ENCODE peak calls at places on chromosomes 2 and 18, in five cellular contexts. F is mesenteric fat pad, R is right cardiac atrium, Z is SJSA1, C is astrocyte of the cerebellum. Q is an unnamed sample.

GRCh38 chr2:179440642-179441251 is 176.1 kb upstream of the SESTD1 start:
- DNase-seq in F (no peak), R (no peak), Z (peak), C (peak), Q (no peak)

GRCh38 chr18:37640504-37640903 is 74.9 kb upstream of the CELF4 start:
- DNase-seq in F (no peak), R (no peak), Z (no peak), C (no peak), Q (no peak)

GRCh38 chr2:241003830-241004564 is 5.6 kb downstream of the SNED1 start:
- DNase-seq in F (no peak), R (no peak), Z (no peak), C (no peak), Q (no peak)

GRCh38 chr2:98476192-98476868 is 31.7 kb downstream of the INPP4A start:
- DNase-seq in F (peak), R (no peak), Z (no peak), C (no peak), Q (no peak)

GRCh38 chr2:219633276-219634065 is 6.0 kb downstream of the SLC4A3 start:
- DNase-seq in F (peak), R (no peak), Z (no peak), C (no peak), Q (no peak)

GRCh38 chr2:239775623-239776440 is 249.3 kb downstream of the NDUFA10 start:
- DNase-seq in F (no peak), R (no peak), Z (peak), C (no peak), Q (no peak)

GRCh38 chr2:164703915-164704706 is 82.8 kb upstream of the GRB14 start:
- DNase-seq in F (no peak), R (no peak), Z (no peak), C (no peak), Q (no peak)

GRCh38 chr18:42909095-42909494 is 206.4 kb downstream of the RIT2 start:
- DNase-seq in F (no peak), R (no peak), Z (no peak), C (no peak), Q (no peak)

GRCh38 chr18:3526421-3527354 is 76.7 kb downstream of the TGIF1 start:
- DNase-seq in F (no peak), R (no peak), Z (no peak), C (no peak), Q (no peak)

GRCh38 chr2:96815326-96816126 is 542 bp upstream of the CNNM3 start:
- DNase-seq in F (no peak), R (no peak), Z (peak), C (no peak), Q (peak)

GRCh38 chr2:74917702-74918619 is 40.5 kb upstream of the POLE4 start:
- DNase-seq in F (no peak), R (no peak), Z (peak), C (no peak), Q (peak)

GRCh38 chr2:174929786-174930185 is 75.4 kb downstream of the CHN1 start:
- DNase-seq in F (no peak), R (no peak), Z (no peak), C (no peak), Q (no peak)

GRCh38 chr2:85390941-85391669 is 19.1 kb downstream of the CAPG start:
- DNase-seq in F (no peak), R (peak), Z (no peak), C (no peak), Q (no peak)

GRCh38 chr2:144152817-144153271 is 367.1 kb downstream of the ZEB2 start:
- DNase-seq in F (no peak), R (no peak), Z (peak), C (no peak), Q (no peak)

GRCh38 chr2:138779451-138780440 is at the start of gene NXPH2:
- DNase-seq in F (no peak), R (no peak), Z (peak), C (no peak), Q (no peak)

GRCh38 chr18:46320928-46321855 is 217.0 kb downstream of the HAUS1 start:
- DNase-seq in F (no peak), R (no peak), Z (peak), C (peak), Q (no peak)

GRCh38 chr18:44736664-44737063 is 56.0 kb downstream of the SETBP1 start:
- DNase-seq in F (no peak), R (no peak), Z (no peak), C (no peak), Q (no peak)

GRCh38 chr2:182821172-182821571 is 45.3 kb downstream of the FRZB start:
- DNase-seq in F (no peak), R (no peak), Z (no peak), C (no peak), Q (no peak)

GRCh38 chr2:28004086-28004485 is 113.6 kb downstream of the BABAM2 start:
- DNase-seq in F (no peak), R (no peak), Z (peak), C (peak), Q (peak)

GRCh38 chr2:20916604-20917286 is 93.8 kb upstream of the LDAH start:
- DNase-seq in F (peak), R (no peak), Z (no peak), C (no peak), Q (peak)

GRCh38 chr2:71466301-71467179 is 13.2 kb downstream of the DYSF start:
- DNase-seq in F (no peak), R (peak), Z (peak), C (no peak), Q (peak)

GRCh38 chr2:237892936-237893595 is 33.6 kb downstream of the RAMP1 start:
- DNase-seq in F (no peak), R (no peak), Z (no peak), C (no peak), Q (no peak)

GRCh38 chr2:166060191-166060590 is 67.6 kb downstream of the SCN1A start:
- DNase-seq in F (no peak), R (no peak), Z (no peak), C (no peak), Q (no peak)

GRCh38 chr2:45105050-45105582 is 95.9 kb upstream of the SIX2 start:
- DNase-seq in F (no peak), R (no peak), Z (no peak), C (no peak), Q (no peak)

GRCh38 chr2:9690716-9691498 is 60.1 kb upstream of the YWHAQ start:
- DNase-seq in F (peak), R (no peak), Z (peak), C (no peak), Q (no peak)

GRCh38 chr18:51621103-51621969 is 423.9 kb upstream of the MEX3C start:
- DNase-seq in F (no peak), R (peak), Z (peak), C (peak), Q (no peak)

GRCh38 chr18:39057423-39058057 is 1491.9 kb upstream of the CELF4 start:
- DNase-seq in F (no peak), R (no peak), Z (no peak), C (peak), Q (peak)

GRCh38 chr2:173353556-173353955 is 1.1 kb upstream of the CDCA7 start:
- DNase-seq in F (no peak), R (no peak), Z (no peak), C (no peak), Q (no peak)

Q was measured in HTR-8/SVneo.